ENCODE peak calls at places on chromosomes 16 and 17, in seven cellular contexts. T, A, Z, V, I, L and R are unnamed samples.

GRCh38 chr17:73874008-73874407 is 229.8 kb upstream of the SDK2 start:
- DNase-seq in L (no peak), V (no peak), A (no peak), Z (no peak), I (no peak), T (no peak), R (no peak)

GRCh38 chr16:70480127-70481105 is 26.0 kb downstream of the FCSK start:
- DNase-seq in V (no peak), L (no peak), A (no peak), I (no peak), Z (no peak), T (no peak), R (no peak)

GRCh38 chr17:156094-156621 is 18.8 kb downstream of the SCGB1C2 start:
- DNase-seq in V (no peak), I (no peak), A (no peak), T (no peak), L (no peak), Z (no peak), R (no peak)

GRCh38 chr17:29617125-29617480 is 5.6 kb downstream of the CORO6 start:
- DNase-seq in L (peak), Z (no peak), I (peak), V (no peak), T (peak), A (peak), R (peak)

GRCh38 chr17:45022655-45023339 is 28.6 kb downstream of the DCAKD start:
- DNase-seq in I (no peak), L (no peak), T (no peak), Z (no peak), A (no peak), V (no peak), R (no peak)

GRCh38 chr16:88428156-88428555 is 24.9 kb upstream of the ZFPM1 start:
- DNase-seq in T (no peak), L (no peak), I (no peak), A (no peak), Z (no peak), V (no peak), R (no peak)

GRCh38 chr17:47914296-47914948 is 18.4 kb downstream of the SP2 start:
- DNase-seq in V (no peak), I (no peak), L (no peak), T (no peak), Z (no peak), A (no peak), R (no peak)

GRCh38 chr17:4480929-4481898 is 17.5 kb upstream of the SPNS2 start:
- DNase-seq in I (no peak), L (no peak), Z (no peak), A (peak), V (no peak), T (no peak), R (no peak)

GRCh38 chr16:907819-908218 is 63.0 kb downstream of the LMF1 start:
- DNase-seq in T (no peak), V (no peak), I (no peak), Z (no peak), L (no peak), A (no peak), R (no peak)

GRCh38 chr16:28494141-28494851 is at the start of gene APOBR:
- DNase-seq in A (peak), Z (no peak), T (no peak), V (peak), I (peak), L (no peak), R (no peak)

GRCh38 chr16:57314161-57314785 is 29.8 kb upstream of the PLLP start:
- DNase-seq in L (no peak), A (no peak), T (no peak), I (no peak), Z (no peak), V (peak), R (peak)

GRCh38 chr16:82653550-82654511 is 27.1 kb downstream of the CDH13 start:
- DNase-seq in T (peak), V (no peak), A (no peak), L (peak), I (no peak), Z (no peak), R (peak)

GRCh38 chr17:45144199-45145034 is 3.9 kb upstream of the HEXIM1 start:
- DNase-seq in A (no peak), T (no peak), V (no peak), L (no peak), I (peak), Z (no peak), R (no peak)

GRCh38 chr16:88770459-88771293 is 14.3 kb downstream of the PIEZO1 start:
- DNase-seq in T (peak), V (no peak), L (peak), A (peak), I (no peak), Z (peak), R (peak)

GRCh38 chr17:43907425-43907981 is at the start of gene MPP2:
- DNase-seq in V (peak), T (peak), I (peak), Z (no peak), L (peak), A (peak), R (peak)

GRCh38 chr17:76544123-76544915 is 4.5 kb downstream of the PRCD start:
- DNase-seq in I (no peak), T (peak), L (no peak), A (no peak), V (no peak), Z (no peak), R (no peak)

GRCh38 chr17:48427598-48427997 is 2.4 kb downstream of the SKAP1 start:
- DNase-seq in L (no peak), Z (no peak), I (no peak), V (no peak), A (no peak), T (no peak), R (peak)

GRCh38 chr16:80147021-80147680 is 393.6 kb upstream of the DYNLRB2 start:
- DNase-seq in L (no peak), V (no peak), I (no peak), T (no peak), A (peak), Z (no peak), R (no peak)

GRCh38 chr17:39365252-39365651 is 36.2 kb downstream of the FBXL20 start:
- DNase-seq in Z (no peak), T (no peak), L (peak), I (no peak), A (no peak), V (no peak), R (peak)

GRCh38 chr16:23491490-23492391 is 18.6 kb downstream of the GGA2 start:
- DNase-seq in A (no peak), Z (no peak), I (no peak), L (peak), V (no peak), T (no peak), R (no peak)

GRCh38 chr17:4173771-4174170 is 30.8 kb downstream of the CYB5D2 start:
- DNase-seq in V (no peak), L (no peak), Z (no peak), I (no peak), T (no peak), A (no peak), R (no peak)

GRCh38 chr17:77933777-77934398 is 24.6 kb upstream of the TNRC6C start:
- DNase-seq in I (no peak), Z (no peak), V (no peak), A (no peak), T (no peak), L (no peak), R (no peak)

GRCh38 chr17:1168537-1169234 is 11.1 kb downstream of the ABR start:
- DNase-seq in Z (no peak), I (no peak), L (no peak), A (no peak), T (no peak), V (no peak), R (no peak)

GRCh38 chr17:4914009-4914408 is 11.1 kb upstream of the CHRNE start:
- DNase-seq in I (no peak), A (no peak), Z (no peak), V (no peak), L (peak), T (no peak), R (no peak)

GRCh38 chr17:45131616-45132301 is 556 bp downstream of the PLCD3 start:
- DNase-seq in I (no peak), V (no peak), L (no peak), A (peak), T (peak), Z (no peak), R (peak)

GRCh38 chr17:58352843-58353719 is 1.1 kb upstream of the SUPT4H1 start:
- DNase-seq in I (no peak), A (no peak), L (peak), Z (no peak), T (peak), V (no peak), R (peak)

GRCh38 chr17:3870871-3871306 is 22.0 kb downstream of the CAMKK1 start:
- DNase-seq in V (no peak), T (peak), A (peak), Z (no peak), L (peak), I (no peak), R (peak)

GRCh38 chr16:80097098-80097497 is 443.7 kb upstream of the DYNLRB2 start:
- DNase-seq in L (no peak), I (no peak), Z (no peak), T (no peak), V (no peak), A (no peak), R (no peak)

GRCh38 chr17:55584055-55584685 is 72.9 kb upstream of the SMIM36 start:
- DNase-seq in V (no peak), T (no peak), A (no peak), L (peak), I (no peak), Z (no peak), R (peak)

GRCh38 chr17:57442401-57442823 is 186.1 kb downstream of the MSI2 start:
- DNase-seq in V (no peak), T (no peak), L (peak), Z (no peak), A (no peak), I (no peak), R (peak)

GRCh38 chr17:44952946-44953475 is 5.4 kb upstream of the KIF18B start:
- DNase-seq in T (no peak), I (no peak), V (no peak), L (no peak), Z (no peak), A (no peak), R (no peak)

GRCh38 chr16:29815032-29815721 is 775 bp upstream of the PAGR1 start:
- DNase-seq in Z (no peak), A (peak), T (no peak), I (no peak), L (no peak), V (no peak), R (no peak)

GRCh38 chr17:35788504-35788998 is 6.9 kb downstream of the MMP28 start:
- DNase-seq in I (no peak), T (no peak), L (peak), V (no peak), A (no peak), Z (no peak), R (peak)

GRCh38 chr16:3101018-3101840 is 2.1 kb upstream of the ZSCAN10 start:
- DNase-seq in L (peak), T (peak), V (no peak), A (peak), I (no peak), Z (no peak), R (peak)

GRCh38 chr16:74743668-74744299 is 30.8 kb downstream of the FA2H start:
- DNase-seq in Z (peak), V (no peak), A (peak), L (peak), T (no peak), I (no peak), R (peak)

GRCh38 chr17:45260204-45260783 is 1.6 kb downstream of the SPATA32 start:
- DNase-seq in A (no peak), L (no peak), Z (no peak), I (no peak), T (no peak), V (no peak), R (no peak)

DNA sequence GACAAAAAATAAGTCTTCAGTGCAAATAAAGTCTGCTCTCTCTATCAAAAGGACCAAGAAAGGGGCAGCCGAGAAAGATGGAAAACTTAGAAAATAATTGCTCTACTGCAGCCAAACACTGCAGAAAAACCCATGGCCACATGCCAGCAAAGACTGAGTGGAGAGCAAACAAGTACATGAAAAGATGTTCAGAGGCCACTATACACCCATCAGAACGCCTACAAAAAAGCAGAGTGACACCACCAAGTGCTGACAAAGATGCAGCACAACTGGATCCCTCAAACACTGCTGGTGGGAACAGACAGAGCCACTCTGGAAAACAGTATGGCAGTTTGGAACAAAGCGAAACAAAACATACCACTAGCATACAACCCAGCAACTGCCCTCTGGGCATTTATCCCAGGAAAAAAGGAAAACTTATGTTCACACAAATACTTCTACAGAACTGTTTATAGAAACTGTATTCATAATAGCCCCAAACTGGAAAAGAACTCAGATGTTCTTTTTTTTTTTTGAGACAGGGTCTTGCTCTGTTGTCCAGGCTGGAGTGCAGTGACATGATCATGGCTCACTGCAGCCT is 36.7 kb downstream of the KIAA0753 start:
- DNase-seq in L (peak), A (no peak), T (no peak), Z (no peak), I (peak), V (no peak), R (peak)
- TF ChIP-seq CTCF in L (no peak), A (no peak), T (no peak), Z (no peak), I (no peak), V (no peak), R (no peak)

DNA sequence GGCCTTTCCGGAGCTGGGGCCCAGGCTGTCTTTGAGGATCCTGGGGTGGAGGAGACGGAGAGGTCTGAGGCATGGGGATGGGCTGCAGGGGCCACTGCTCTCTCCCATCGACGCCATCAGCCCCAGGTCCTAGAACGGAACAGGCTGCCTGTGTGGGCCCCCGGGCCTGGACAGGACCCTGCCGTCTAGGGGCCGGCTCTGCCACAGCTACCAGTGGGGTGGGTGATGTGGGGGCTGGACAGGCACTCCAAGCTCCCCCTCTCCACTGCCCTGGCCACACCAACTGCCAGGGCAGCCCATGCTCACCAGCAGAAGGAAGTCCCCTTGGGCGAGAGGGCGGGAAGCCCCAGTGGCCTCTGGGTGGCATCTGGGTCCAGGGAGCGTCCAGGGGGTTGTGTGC is 37.8 kb downstream of the ENGASE start:
- DNase-seq in A (no peak), Z (no peak), V (no peak), L (no peak), T (no peak), I (no peak), R (no peak)
- H3K4me3 ChIP-seq in A (no peak), Z (no peak), V (no peak), L (no peak), T (no peak), I (no peak), R (no peak)

GRCh38 chr17:71764507-71764906 is 356.3 kb upstream of the SOX9 start:
- DNase-seq in Z (no peak), T (peak), L (peak), I (no peak), V (no peak), A (peak), R (no peak)
- TF ChIP-seq CTCF in Z (peak), T (peak), L (peak), I (no peak), V (no peak), A (peak), R (peak)

GRCh38 chr17:50199211-50199633 is 2.2 kb downstream of the COL1A1 start:
- DNase-seq in Z (no peak), A (no peak), T (no peak), V (no peak), L (peak), I (no peak), R (no peak)
- H3K4me3 ChIP-seq in Z (peak), A (peak), T (peak), V (peak), L (peak), I (peak), R (peak)

GRCh38 chr17:34146440-34147043 is 108.5 kb upstream of the CCL2 start:
- DNase-seq in T (peak), Z (peak), L (no peak), I (no peak), A (peak), V (no peak), R (no peak)
- TF ChIP-seq CTCF in T (peak), Z (peak), L (peak), I (no peak), A (peak), V (no peak), R (peak)

GRCh38 chr17:49513616-49514373 is 18.7 kb downstream of the NGFR start:
- DNase-seq in L (no peak), V (no peak), I (no peak), Z (no peak), T (no peak), A (no peak), R (no peak)
- H3K4me3 ChIP-seq in L (no peak), V (no peak), I (no peak), Z (no peak), T (no peak), A (no peak), R (no peak)